ENCODE peak calls at places on chromosomes 1 and 21, in eight cellular contexts. U is H9, V is lung, J is kidney, P is BJ, K is adrenal gland, G is GM12865, C is fibroblast of pulmonary artery. H is an unnamed sample.

GRCh38 chr21:34592120-34592561 is 22.8 kb downstream of the RCAN1 start:
- DNase-seq in U (no peak), V (no peak), J (no peak), P (no peak), K (peak), G (no peak), C (peak), H (no peak)

GRCh38 chr1:41712687-41713086 is 206.0 kb downstream of the HIVEP3 start:
- DNase-seq in U (no peak), V (no peak), J (no peak), P (no peak), K (peak), G (no peak), C (no peak), H (no peak)

GRCh38 chr1:203166192-203166940 is 9.3 kb downstream of the MYBPH start:
- DNase-seq in U (peak), V (no peak), J (peak), P (no peak), K (no peak), G (peak), C (no peak), H (peak)

GRCh38 chr1:34163792-34164509 is 1.1 kb downstream of the CSMD2 start:
- DNase-seq in U (peak), V (no peak), J (no peak), P (no peak), K (peak), G (no peak), C (no peak), H (peak)

GRCh38 chr21:33767236-33767635 is 124.9 kb downstream of the ITSN1 start:
- DNase-seq in U (no peak), V (no peak), J (no peak), P (no peak), K (no peak), G (no peak), C (peak), H (no peak)

GRCh38 chr1:105485207-105485606 is 1571.3 kb upstream of the PRMT6 start:
- DNase-seq in U (no peak), V (no peak), J (no peak), P (peak), K (no peak), G (no peak), C (peak), H (no peak)

GRCh38 chr1:40880813-40881549 is 18.8 kb upstream of the CITED4 start:
- DNase-seq in U (no peak), V (no peak), J (no peak), P (no peak), K (no peak), G (no peak), C (no peak), H (no peak)

GRCh38 chr1:25232866-25233784 is 823 bp upstream of the SYF2 start:
- DNase-seq in U (peak), V (peak), J (peak), P (no peak), K (peak), G (peak), C (peak), H (peak)

GRCh38 chr1:94634977-94635416 is 93.4 kb upstream of the F3 start:
- DNase-seq in U (no peak), V (no peak), J (no peak), P (no peak), K (no peak), G (no peak), C (peak), H (no peak)

GRCh38 chr1:6889875-6890480 is 104.7 kb downstream of the CAMTA1 start:
- DNase-seq in U (no peak), V (peak), J (no peak), P (no peak), K (peak), G (peak), C (peak), H (no peak)

GRCh38 chr1:160221089-160221488 is 15.9 kb downstream of the PEA15 start:
- DNase-seq in U (no peak), V (no peak), J (no peak), P (no peak), K (no peak), G (no peak), C (peak), H (no peak)

GRCh38 chr1:240619901-240620621 is 8.1 kb upstream of the GREM2 start:
- DNase-seq in U (no peak), V (no peak), J (no peak), P (no peak), K (peak), G (no peak), C (no peak), H (no peak)

GRCh38 chr1:100950776-100951175 is 54.9 kb downstream of the SLC30A7 start:
- DNase-seq in U (peak), V (no peak), J (no peak), P (no peak), K (no peak), G (no peak), C (peak), H (no peak)

GRCh38 chr1:207242911-207243310 is 78.6 kb upstream of the CD55 start:
- DNase-seq in U (no peak), V (no peak), J (no peak), P (no peak), K (no peak), G (no peak), C (no peak), H (no peak)

GRCh38 chr1:228149341-228150020 is at the start of gene GJC2:
- DNase-seq in U (peak), V (no peak), J (peak), P (no peak), K (peak), G (no peak), C (peak), H (no peak)

GRCh38 chr21:41640756-41641509 is 125.9 kb downstream of the RIPK4 start:
- DNase-seq in U (no peak), V (no peak), J (no peak), P (no peak), K (no peak), G (no peak), C (peak), H (no peak)

GRCh38 chr1:177351361-177352108 is 180.8 kb downstream of the BRINP2 start:
- DNase-seq in U (no peak), V (peak), J (peak), P (no peak), K (peak), G (no peak), C (no peak), H (no peak)

GRCh38 chr1:27519341-27520258 is 29.6 kb upstream of the WASF2 start:
- DNase-seq in U (no peak), V (no peak), J (peak), P (no peak), K (peak), G (no peak), C (no peak), H (no peak)

GRCh38 chr1:156627313-156627880 is 8.2 kb downstream of the HAPLN2 start:
- DNase-seq in U (peak), V (no peak), J (no peak), P (no peak), K (peak), G (peak), C (peak), H (peak)
- TF ChIP-seq CTCF in U (peak), V (no peak), J (peak), P (peak), K (peak), G (peak), C (peak), H (peak)

GRCh38 chr1:226884966-226885820 is 14.8 kb downstream of the PSEN2 start:
- DNase-seq in U (no peak), V (no peak), J (no peak), P (no peak), K (no peak), G (no peak), C (no peak), H (no peak)
- TF ChIP-seq CTCF in U (no peak), V (no peak), J (no peak), P (no peak), K (no peak), G (no peak), C (no peak), H (no peak)

DNA sequence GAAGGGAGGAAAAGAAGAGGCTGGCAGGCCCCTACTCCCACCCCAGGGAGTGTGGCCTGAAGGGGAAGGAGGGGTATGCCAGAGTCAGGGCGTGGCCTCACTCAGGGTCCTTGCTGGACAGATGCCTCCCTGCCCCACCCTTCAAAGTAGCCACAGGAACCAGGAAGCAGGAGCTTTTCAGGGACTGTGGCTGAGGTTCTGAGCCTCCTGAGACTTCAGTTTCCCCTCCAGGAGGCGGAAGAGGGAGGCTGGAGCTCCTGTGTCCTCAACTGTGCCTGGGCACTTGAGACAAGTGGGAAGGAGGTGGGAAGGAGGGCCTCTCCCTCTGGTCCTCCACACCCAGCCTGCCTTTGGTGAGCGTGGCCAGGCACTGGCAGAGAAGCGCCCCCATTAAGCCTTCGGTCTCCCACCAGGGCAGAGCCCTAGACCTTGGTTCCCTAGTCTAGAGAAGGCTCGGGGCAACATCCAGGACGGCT is 5.3 kb downstream of the CELSR2 start:
- DNase-seq in U (no peak), V (no peak), J (peak), P (no peak), K (no peak), G (no peak), C (no peak), H (no peak)
- TF ChIP-seq CTCF in U (no peak), V (no peak), J (no peak), P (no peak), K (no peak), G (no peak), C (no peak), H (no peak)

GRCh38 chr1:29094954-29095353 is 28.7 kb downstream of the TMEM200B start:
- DNase-seq in U (no peak), V (no peak), J (no peak), P (no peak), K (no peak), G (no peak), C (no peak), H (no peak)

GRCh38 chr1:29090937-29091618 is 32.6 kb downstream of the TMEM200B start:
- DNase-seq in U (no peak), V (no peak), J (no peak), P (no peak), K (no peak), G (no peak), C (no peak), H (no peak)

GRCh38 chr1:29099286-29099685 is 24.4 kb downstream of the TMEM200B start:
- DNase-seq in U (no peak), V (no peak), J (no peak), P (no peak), K (no peak), G (no peak), C (no peak), H (no peak)

GRCh38 chr1:29096255-29096896 is 27.3 kb downstream of the TMEM200B start:
- DNase-seq in U (no peak), V (no peak), J (no peak), P (no peak), K (no peak), G (no peak), C (no peak), H (no peak)

DNA sequence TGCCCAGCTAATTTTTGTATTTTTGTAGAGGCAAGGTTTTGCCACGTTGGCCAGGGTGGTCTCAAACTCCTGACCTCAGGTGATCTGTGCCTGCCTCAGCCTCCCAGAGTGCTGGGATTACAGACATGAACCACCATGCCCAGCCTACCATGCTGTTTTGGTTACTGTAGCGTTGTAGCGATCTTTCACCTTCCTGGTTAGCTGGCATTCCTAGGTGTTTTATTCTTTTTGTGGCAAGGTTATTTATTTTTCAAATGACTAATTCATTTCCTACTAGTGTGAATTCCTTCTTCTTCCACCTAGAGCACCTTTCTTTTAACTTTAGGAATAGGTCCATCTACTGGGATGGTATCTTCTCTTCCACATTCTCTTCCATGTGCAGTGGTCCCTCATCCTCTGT is 29.3 kb downstream of the TMEM200B start:
- DNase-seq in U (no peak), V (no peak), J (no peak), P (no peak), K (no peak), G (no peak), C (no peak), H (no peak)
- TF ChIP-seq CTCF in U (no peak), V (no peak), J (no peak), P (no peak), K (no peak), G (no peak), C (no peak), H (no peak)

GRCh38 chr1:209073879-209074278 is 509.6 kb upstream of the CAMK1G start:
- DNase-seq in U (no peak), V (no peak), J (no peak), P (no peak), K (no peak), G (no peak), C (no peak), H (no peak)

GRCh38 chr1:209080170-209080781 is 503.2 kb upstream of the CAMK1G start:
- DNase-seq in U (no peak), V (no peak), J (no peak), P (peak), K (no peak), G (no peak), C (no peak), H (no peak)

GRCh38 chr1:209074575-209075250 is 508.8 kb upstream of the CAMK1G start:
- DNase-seq in U (no peak), V (no peak), J (no peak), P (no peak), K (no peak), G (no peak), C (no peak), H (no peak)

GRCh38 chr1:209072481-209072880 is 511.0 kb upstream of the CAMK1G start:
- DNase-seq in U (no peak), V (no peak), J (no peak), P (peak), K (no peak), G (no peak), C (no peak), H (no peak)

DNA sequence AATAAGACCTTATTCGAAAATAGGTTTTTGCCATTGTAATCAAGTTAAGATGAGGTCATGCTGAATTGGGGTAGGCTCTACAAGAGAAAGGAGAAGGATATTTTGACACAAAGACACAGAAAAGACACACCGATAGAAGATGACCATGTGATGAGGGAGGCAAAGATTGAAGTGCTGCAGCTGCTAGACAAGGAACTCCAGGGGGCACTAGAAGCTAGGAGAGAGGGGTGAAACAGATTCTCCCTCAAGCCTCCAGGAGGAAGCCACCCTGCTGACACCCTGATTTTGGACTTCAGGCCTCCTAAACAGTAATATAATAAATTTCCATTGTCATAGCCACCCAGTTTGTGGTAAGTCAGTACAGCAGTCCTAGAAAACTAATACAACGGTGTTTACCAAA is 506.8 kb upstream of the CAMK1G start:
- DNase-seq in U (no peak), V (no peak), J (no peak), P (no peak), K (peak), G (peak), C (no peak), H (peak)
- TF ChIP-seq CTCF in U (peak), V (no peak), J (no peak), P (peak), K (peak), G (peak), C (no peak), H (peak)

GRCh38 chr1:59716551-59717231 is 98.1 kb upstream of the HOOK1 start:
- DNase-seq in U (no peak), V (no peak), J (no peak), P (no peak), K (no peak), G (no peak), C (no peak), H (no peak)

GRCh38 chr1:59718989-59719360 is 95.8 kb upstream of the HOOK1 start:
- DNase-seq in U (no peak), V (peak), J (no peak), P (no peak), K (no peak), G (no peak), C (no peak), H (no peak)

GRCh38 chr1:59714966-59715365 is 99.8 kb upstream of the HOOK1 start:
- DNase-seq in U (no peak), V (peak), J (no peak), P (no peak), K (no peak), G (no peak), C (no peak), H (no peak)

GRCh38 chr1:59720716-59721115 is 94.0 kb upstream of the HOOK1 start:
- DNase-seq in U (no peak), V (peak), J (no peak), P (no peak), K (no peak), G (no peak), C (no peak), H (no peak)

GRCh38 chr1:59718064-59718988 is 96.4 kb upstream of the HOOK1 start:
- DNase-seq in U (no peak), V (peak), J (no peak), P (no peak), K (no peak), G (peak), C (no peak), H (no peak)
- TF ChIP-seq CTCF in U (peak), V (no peak), J (peak), P (peak), K (peak), G (peak), C (peak), H (no peak)

DNA sequence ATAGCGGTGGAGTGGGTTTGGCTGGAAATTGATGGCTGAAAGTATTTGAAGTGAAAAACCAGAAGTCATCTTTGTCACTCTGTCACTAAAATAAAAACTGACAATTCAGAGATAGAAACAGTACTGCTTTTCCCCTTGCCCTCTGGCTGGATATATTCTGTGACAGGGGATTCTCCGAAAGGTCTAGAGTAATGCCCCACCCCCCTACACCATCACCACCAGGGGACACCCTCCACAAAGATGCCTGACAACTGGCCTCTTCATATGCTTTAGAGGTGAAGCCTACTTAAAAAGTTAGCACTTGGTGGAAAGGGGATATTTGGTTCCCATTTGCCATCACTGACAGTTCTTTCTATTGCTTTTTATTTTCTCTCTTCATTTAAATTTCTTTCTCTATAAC is 73.5 kb downstream of the SGIP1 start:
- DNase-seq in U (peak), V (no peak), J (no peak), P (no peak), K (no peak), G (peak), C (no peak), H (no peak)
- TF ChIP-seq CTCF in U (peak), V (no peak), J (no peak), P (peak), K (no peak), G (peak), C (no peak), H (no peak)

GRCh38 chr1:2108213-2108876 is 58.1 kb downstream of the PRKCZ start:
- DNase-seq in U (peak), V (no peak), J (peak), P (no peak), K (no peak), G (peak), C (peak), H (no peak)
- TF ChIP-seq CTCF in U (peak), V (no peak), J (peak), P (peak), K (no peak), G (no peak), C (peak), H (peak)

GRCh38 chr21:43195131-43196021 is 26.6 kb downstream of the CRYAA start:
- DNase-seq in U (peak), V (no peak), J (peak), P (no peak), K (peak), G (no peak), C (peak), H (no peak)
- TF ChIP-seq CTCF in U (no peak), V (no peak), J (no peak), P (no peak), K (no peak), G (no peak), C (no peak), H (no peak)

GRCh38 chr1:54274881-54275280 is 74.9 kb downstream of the MRPL37 start:
- DNase-seq in U (no peak), V (no peak), J (peak), P (no peak), K (no peak), G (no peak), C (no peak), H (no peak)

GRCh38 chr1:54273092-54273836 is 73.3 kb downstream of the MRPL37 start:
- DNase-seq in U (peak), V (peak), J (peak), P (no peak), K (peak), G (peak), C (peak), H (no peak)

GRCh38 chr1:54273837-54274192 is 73.8 kb downstream of the MRPL37 start:
- DNase-seq in U (peak), V (no peak), J (peak), P (no peak), K (peak), G (no peak), C (no peak), H (no peak)

GRCh38 chr1:54275349-54275748 is 75.4 kb downstream of the MRPL37 start:
- DNase-seq in U (no peak), V (peak), J (peak), P (no peak), K (peak), G (no peak), C (peak), H (no peak)

GRCh38 chr1:54274448-54274847 is 74.5 kb downstream of the MRPL37 start:
- DNase-seq in U (no peak), V (no peak), J (peak), P (no peak), K (no peak), G (no peak), C (no peak), H (no peak)
- TF ChIP-seq CTCF in U (no peak), V (no peak), J (peak), P (peak), K (no peak), G (no peak), C (no peak), H (no peak)